ENCODE peak calls at places on chromosomes 2 and 18, in seven cellular contexts. I is T-helper 17 cell, R is A549, D is cardiac muscle cell, W is endothelial cell of umbilical vein, K is stomach, P is aorta. V is an unnamed sample. For H3K9me3, the result is how much of the 10 kb centered on the place peaks cover.

GRCh38 chr2:172088245-172089004 is 3.1 kb downstream of the DLX1 start:
- DNase-seq in I (no peak), R (no peak), D (no peak), W (no peak), K (no peak), P (no peak), V (no peak)

GRCh38 chr2:54081574-54081973 is 33.8 kb upstream of the ACYP2 start:
- DNase-seq in I (no peak), R (no peak), D (no peak), W (no peak), K (no peak), P (no peak), V (no peak)

GRCh38 chr2:30257266-30258214 is 26.2 kb downstream of the LBH start:
- DNase-seq in I (no peak), R (no peak), D (no peak), W (no peak), K (no peak), P (no peak), V (no peak)

GRCh38 chr2:212145111-212145510 is 393.5 kb downstream of the ERBB4 start:
- DNase-seq in I (no peak), R (no peak), D (peak), W (no peak), K (no peak), P (no peak), V (no peak)

GRCh38 chr18:79321625-79322024 is 74.1 kb upstream of the NFATC1 start:
- DNase-seq in I (no peak), R (no peak), D (no peak), W (no peak), K (no peak), P (no peak), V (no peak)

GRCh38 chr2:161434127-161434526 is 18.0 kb downstream of the TBR1 start:
- DNase-seq in I (no peak), R (no peak), D (no peak), W (no peak), K (no peak), P (no peak), V (no peak)

GRCh38 chr18:27124196-27124595 is 60.9 kb downstream of the CHST9 start:
- DNase-seq in I (no peak), R (no peak), D (no peak), W (no peak), K (no peak), P (no peak), V (no peak)

GRCh38 chr2:210888035-210888434 is 331.6 kb downstream of the CPS1 start:
- DNase-seq in I (no peak), R (no peak), D (no peak), W (no peak), K (no peak), P (no peak), V (no peak)

GRCh38 chr2:23711979-23712755 is 214.8 kb downstream of the ATAD2B start:
- DNase-seq in I (no peak), R (no peak), D (peak), W (no peak), K (no peak), P (peak), V (no peak)

GRCh38 chr2:36777788-36778187 is 81.3 kb downstream of the VIT start:
- DNase-seq in I (no peak), R (no peak), D (no peak), W (no peak), K (no peak), P (no peak), V (no peak)

GRCh38 chr2:52416340-52416739 is 1351.3 kb upstream of the CHAC2 start:
- DNase-seq in I (no peak), R (no peak), D (no peak), W (peak), K (no peak), P (no peak), V (no peak)

GRCh38 chr2:43340066-43340465 is 113.7 kb upstream of the ZFP36L2 start:
- DNase-seq in I (no peak), R (peak), D (peak), W (peak), K (no peak), P (no peak), V (no peak)

GRCh38 chr18:62485684-62486083 is 37.1 kb upstream of the ZCCHC2 start:
- DNase-seq in I (no peak), R (peak), D (peak), W (peak), K (peak), P (no peak), V (no peak)

GRCh38 chr2:43073373-43073772 is 153.0 kb downstream of the ZFP36L2 start:
- DNase-seq in I (no peak), R (no peak), D (peak), W (no peak), K (no peak), P (peak), V (no peak)

GRCh38 chr2:238667008-238667407 is 180.9 kb upstream of the TWIST2 start:
- DNase-seq in I (no peak), R (no peak), D (peak), W (no peak), K (no peak), P (no peak), V (no peak)

GRCh38 chr2:77566131-77566530 is 44.0 kb upstream of the LRRTM4 start:
- DNase-seq in I (no peak), R (no peak), D (no peak), W (no peak), K (no peak), P (no peak), V (no peak)

GRCh38 chr2:19868705-19869550 is 32.9 kb downstream of the TTC32 start:
- DNase-seq in I (peak), R (no peak), D (peak), W (no peak), K (peak), P (peak), V (peak)

GRCh38 chr2:119732451-119733164 is 27.1 kb upstream of the PTPN4 start:
- DNase-seq in I (no peak), R (no peak), D (no peak), W (no peak), K (no peak), P (no peak), V (no peak)

GRCh38 chr2:189013047-189013446 is 38.9 kb downstream of the COL3A1 start:
- DNase-seq in I (no peak), R (no peak), D (peak), W (no peak), K (no peak), P (no peak), V (no peak)

GRCh38 chr2:134228493-134228903 is 25.4 kb upstream of the MGAT5 start:
- DNase-seq in I (no peak), R (no peak), D (no peak), W (no peak), K (no peak), P (no peak), V (peak)

GRCh38 chr2:78262713-78263375 is 740.7 kb upstream of the LRRTM4 start:
- DNase-seq in I (no peak), R (no peak), D (no peak), W (no peak), K (no peak), P (no peak), V (no peak)

GRCh38 chr18:12391487-12392136 is 14.6 kb upstream of the AFG3L2 start:
- DNase-seq in I (no peak), R (peak), D (peak), W (peak), K (peak), P (peak), V (peak)

GRCh38 chr2:10306901-10307463 is 4.3 kb downstream of the HPCAL1 start:
- DNase-seq in I (no peak), R (no peak), D (no peak), W (no peak), K (no peak), P (no peak), V (no peak)

DNA sequence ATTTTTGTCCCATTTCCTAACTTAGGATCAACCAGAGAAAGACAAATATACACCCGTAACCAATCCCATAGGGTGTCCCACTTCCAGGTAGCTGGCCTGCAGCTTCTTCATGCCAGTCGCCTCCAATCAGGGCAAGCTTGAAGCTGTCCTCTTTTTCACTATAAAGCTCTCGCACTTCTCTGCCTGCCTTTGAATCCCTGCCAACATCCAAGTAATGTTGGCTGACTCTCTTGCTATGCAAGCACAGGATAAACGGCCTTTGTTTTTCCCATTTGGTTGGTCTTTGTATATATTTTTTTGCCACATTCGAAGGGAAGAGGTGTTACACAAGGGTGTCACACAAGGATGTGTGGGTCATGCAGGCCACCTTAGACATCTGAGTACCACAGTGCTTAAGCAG is 388.8 kb downstream of the CBLN2 start:
- DNase-seq in I (no peak), R (no peak), D (no peak), W (no peak), K (no peak), P (no peak), V (no peak)
- H3K9me3 ChIP-seq in I (under half), R (under half), D (under half), W (under half), K (under half), P (under half), V (half or more)

GRCh38 chr2:95325590-95326432 is 28.7 kb downstream of the KCNIP3 start:
- DNase-seq in I (no peak), R (no peak), D (no peak), W (no peak), K (no peak), P (no peak), V (no peak)
- H3K9me3 ChIP-seq in I (under half), R (under half), D (under half), W (under half), K (under half), P (under half), V (under half)

GRCh38 chr18:47611649-47612048 is 318.8 kb downstream of the SMAD2 start:
- DNase-seq in I (no peak), R (no peak), D (no peak), W (no peak), K (no peak), P (no peak), V (no peak)
- H3K9me3 ChIP-seq in I (under half), R (under half), D (under half), W (under half), K (under half), P (under half), V (under half)

DNA sequence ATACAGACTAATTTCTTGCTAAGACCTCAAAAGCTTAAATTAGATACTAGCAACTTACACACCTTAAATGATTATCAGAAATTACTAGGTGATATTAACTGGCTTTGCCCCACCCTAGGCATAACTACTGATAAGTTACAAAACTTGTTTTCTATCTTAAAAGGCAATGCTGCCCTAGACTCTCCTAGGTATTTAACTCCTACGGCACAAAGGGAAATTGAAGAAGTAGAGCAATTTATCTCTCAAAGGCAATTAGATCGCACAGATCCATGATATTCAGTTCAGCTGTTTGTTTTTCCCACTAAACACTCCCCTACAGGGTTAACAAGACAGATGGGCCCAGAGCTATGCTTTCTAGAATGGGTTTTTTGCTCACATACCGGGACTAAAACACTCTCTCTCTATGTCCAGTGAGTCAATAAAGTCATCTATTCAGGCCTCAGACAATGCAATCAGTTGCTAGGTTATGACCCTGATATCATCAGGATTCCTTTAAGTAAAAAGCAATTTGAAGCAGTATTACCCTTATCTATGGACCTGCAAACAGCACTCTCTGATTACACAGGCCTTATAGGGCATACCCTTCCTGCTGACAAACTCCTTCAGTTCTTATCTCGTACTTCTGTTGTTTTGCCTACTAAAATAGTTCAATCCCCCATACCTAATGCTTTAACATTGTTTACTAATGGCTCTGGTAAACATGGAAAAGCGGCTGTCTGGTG is 14.3 kb downstream of the MAP3K2 start:
- DNase-seq in I (no peak), R (no peak), D (no peak), W (no peak), K (no peak), P (no peak), V (no peak)
- H3K9me3 ChIP-seq in I (under half), R (under half), D (under half), W (under half), K (under half), P (under half), V (under half)

GRCh38 chr2:5609191-5609590 is 83.0 kb upstream of the SOX11 start:
- DNase-seq in I (no peak), R (no peak), D (no peak), W (no peak), K (no peak), P (no peak), V (no peak)
- H3K9me3 ChIP-seq in I (under half), R (under half), D (under half), W (under half), K (under half), P (under half), V (under half)

DNA sequence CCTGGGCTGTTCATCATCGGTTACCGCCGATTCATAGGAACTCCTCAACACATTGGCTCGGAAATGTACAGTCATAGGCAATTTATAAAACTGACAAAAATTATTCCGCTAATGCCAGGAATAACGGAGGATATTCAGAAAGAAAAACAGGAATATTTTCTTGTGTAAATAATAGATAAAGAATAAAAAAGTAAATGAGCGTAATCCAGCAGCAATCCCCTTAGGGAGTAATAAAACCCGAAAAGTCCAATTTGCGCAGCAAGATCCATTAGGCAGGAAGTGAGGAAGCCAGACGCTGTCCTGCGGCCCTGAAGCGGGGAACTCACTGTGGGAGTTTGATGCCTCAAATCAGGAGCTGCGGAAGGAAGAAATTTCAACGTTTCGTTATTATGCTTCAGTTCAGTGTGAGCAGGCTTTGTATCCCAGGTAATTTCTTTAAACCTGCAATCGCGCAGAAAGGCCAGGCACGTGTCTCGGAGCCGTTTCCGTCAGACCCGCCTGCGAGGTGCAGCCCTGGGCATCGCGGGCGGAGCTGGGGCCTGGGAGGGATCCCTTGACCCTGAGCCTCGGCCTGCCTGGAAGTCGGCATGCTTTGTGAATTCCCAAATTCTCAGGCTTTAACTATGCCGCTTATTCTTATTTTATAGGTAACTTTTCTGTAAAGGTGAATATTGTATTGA is 180.9 kb upstream of the ALKAL2 start:
- DNase-seq in I (no peak), R (no peak), D (no peak), W (no peak), K (no peak), P (no peak), V (no peak)
- H3K9me3 ChIP-seq in I (under half), R (under half), D (under half), W (under half), K (under half), P (under half), V (under half)

DNA sequence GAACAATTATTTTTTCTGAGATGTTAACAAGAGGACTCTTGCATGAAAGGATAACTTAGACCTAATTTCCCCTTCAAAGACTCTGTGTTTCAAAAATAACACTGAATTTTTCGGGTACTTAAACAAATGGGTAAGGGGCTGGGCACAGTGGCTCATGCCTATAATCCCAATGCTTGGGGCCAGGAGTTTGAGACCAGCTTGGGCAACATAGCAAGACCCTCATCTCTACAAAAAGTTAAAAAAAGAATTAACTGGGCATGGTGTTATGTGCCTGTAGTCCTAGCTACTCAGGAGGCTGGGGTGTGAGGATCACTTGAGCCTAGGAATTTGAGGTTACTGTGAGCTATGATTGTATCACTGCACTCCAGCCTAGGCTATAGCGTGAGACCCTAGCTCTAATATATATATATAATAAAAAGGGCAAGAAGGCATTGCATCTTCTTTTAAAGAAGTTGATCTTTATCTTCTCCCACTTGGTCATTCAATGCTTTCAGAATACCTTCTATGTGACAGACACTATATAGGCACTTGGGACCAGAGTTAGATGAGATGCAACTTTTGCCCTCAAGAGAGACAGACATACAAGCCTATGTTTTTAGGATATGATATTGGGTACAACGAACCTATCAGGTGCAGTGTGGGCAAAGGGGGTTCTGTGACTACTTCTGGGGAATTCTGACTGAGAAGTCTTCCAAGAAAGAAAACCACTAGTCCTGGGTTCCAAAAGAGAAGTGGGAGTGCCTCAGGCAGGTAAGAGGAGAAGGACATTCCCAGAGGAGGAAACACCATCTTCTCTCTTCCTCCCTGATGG is 120.0 kb downstream of the MYCN start:
- DNase-seq in I (no peak), R (no peak), D (no peak), W (no peak), K (no peak), P (no peak), V (no peak)
- H3K9me3 ChIP-seq in I (under half), R (under half), D (under half), W (under half), K (under half), P (under half), V (under half)

DNA sequence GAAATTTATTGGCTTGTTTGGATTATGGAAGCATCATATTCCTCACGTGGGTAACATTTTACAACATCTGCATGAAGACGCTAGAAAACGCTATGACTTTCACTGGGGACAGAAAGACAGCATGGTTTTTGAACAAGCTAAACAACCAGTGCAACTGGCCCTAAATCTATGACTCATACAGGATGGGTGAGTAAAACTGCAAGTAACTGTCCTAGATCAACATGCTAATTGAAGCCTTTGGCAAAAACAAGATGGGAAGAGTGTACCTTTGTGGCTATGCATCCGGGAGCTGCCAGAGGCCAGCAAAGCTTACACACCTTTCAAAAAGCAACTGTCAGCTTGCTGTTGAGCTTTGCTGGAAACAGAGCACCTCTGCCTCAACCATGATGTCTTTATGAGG is 1096.0 kb upstream of the DDX18 start:
- DNase-seq in I (no peak), R (no peak), D (no peak), W (no peak), K (no peak), P (no peak), V (no peak)
- H3K9me3 ChIP-seq in I (under half), R (under half), D (under half), W (under half), K (under half), P (under half), V (under half)

V was measured in Karpas-422.